ENCODE peak calls at places on chromosomes 16 and 17, in eight cellular contexts. K, W, G, M, V, R, B and N are unnamed samples.

GRCh38 chr16:35296962-35297653 is 1837.7 kb downstream of the TP53TG3F start:
- DNase-seq in V (no peak), R (no peak), B (no peak), W (no peak), M (no peak), G (no peak), K (no peak), N (no peak)

GRCh38 chr17:48335858-48336500 is 94.0 kb downstream of the SKAP1 start:
- DNase-seq in R (no peak), G (no peak), M (no peak), B (peak), V (peak), W (no peak), K (peak), N (no peak)

GRCh38 chr17:79036609-79037008 is 12.6 kb downstream of the C1QTNF1 start:
- DNase-seq in R (no peak), K (peak), G (no peak), W (no peak), M (no peak), B (peak), V (peak), N (no peak)

GRCh38 chr17:42623732-42624596 is 14.5 kb downstream of the TUBG1 start:
- DNase-seq in V (peak), G (no peak), M (no peak), W (no peak), K (no peak), R (no peak), B (no peak), N (no peak)

GRCh38 chr17:7228920-7229319 is 5.4 kb downstream of the DVL2 start:
- DNase-seq in K (no peak), G (no peak), B (no peak), M (no peak), R (no peak), W (no peak), V (no peak), N (no peak)

GRCh38 chr16:75011634-75012307 is 12.9 kb downstream of the ZNRF1 start:
- DNase-seq in W (no peak), R (no peak), B (no peak), G (no peak), V (peak), K (peak), M (no peak), N (no peak)

GRCh38 chr17:7903154-7904103 is 12.7 kb downstream of the RNF227 start:
- DNase-seq in K (no peak), B (no peak), M (no peak), G (no peak), V (no peak), W (no peak), R (no peak), N (no peak)

GRCh38 chr16:643050-643368 is 1.4 kb downstream of the MCRIP2 start:
- DNase-seq in B (no peak), K (no peak), M (no peak), W (no peak), V (no peak), G (no peak), R (no peak), N (no peak)

GRCh38 chr16:29774730-29775129 is 3.3 kb upstream of the ZG16 start:
- DNase-seq in B (no peak), W (no peak), V (no peak), G (no peak), K (no peak), M (no peak), R (no peak), N (no peak)

GRCh38 chr16:84396537-84397008 is 28.2 kb downstream of the ATP2C2 start:
- DNase-seq in R (no peak), V (peak), G (no peak), K (no peak), M (no peak), W (no peak), B (no peak), N (peak)

GRCh38 chr16:1899641-1900451 is 18.4 kb downstream of the HS3ST6 start:
- DNase-seq in M (no peak), W (no peak), V (no peak), R (no peak), G (no peak), B (no peak), K (no peak), N (peak)

GRCh38 chr16:52265446-52265861 is 281.5 kb downstream of the TOX3 start:
- DNase-seq in B (no peak), G (no peak), K (no peak), R (no peak), M (no peak), W (no peak), V (no peak), N (no peak)

GRCh38 chr16:49833796-49834195 is 22.1 kb downstream of the ZNF423 start:
- DNase-seq in W (no peak), V (no peak), G (no peak), K (no peak), M (peak), B (no peak), R (no peak), N (no peak)

GRCh38 chr16:90008708-90009145 is 10.5 kb downstream of the DBNDD1 start:
- DNase-seq in B (no peak), W (peak), G (no peak), R (no peak), K (no peak), M (no peak), V (no peak), N (no peak)

GRCh38 chr17:16649585-16649984 is 4.1 kb downstream of the ZNF624 start:
- DNase-seq in G (no peak), K (no peak), V (no peak), W (no peak), M (no peak), R (no peak), B (no peak), N (no peak)

GRCh38 chr17:35094902-35095301 is 24.8 kb downstream of the RAD51D start:
- DNase-seq in K (peak), G (no peak), M (no peak), B (no peak), R (no peak), V (peak), W (no peak), N (no peak)

GRCh38 chr17:10198509-10199249 is at the start of gene GAS7:
- DNase-seq in M (peak), V (no peak), R (no peak), G (peak), B (peak), K (peak), W (no peak), N (peak)

GRCh38 chr17:55926276-55926995 is 175.6 kb downstream of the PCTP start:
- DNase-seq in B (no peak), K (no peak), R (no peak), M (no peak), V (no peak), G (no peak), W (no peak), N (no peak)

GRCh38 chr16:75074920-75075687 is 41.5 kb downstream of the LDHD start:
- DNase-seq in R (peak), V (no peak), W (peak), G (no peak), K (no peak), M (no peak), B (no peak), N (peak)

GRCh38 chr17:40958086-40958953 is 8.4 kb downstream of the KRT39 start:
- DNase-seq in V (no peak), G (no peak), K (no peak), W (no peak), B (no peak), M (no peak), R (no peak), N (no peak)

GRCh38 chr16:53744449-53744848 is 40.5 kb downstream of the FTO start:
- DNase-seq in V (no peak), R (no peak), K (no peak), M (no peak), B (no peak), W (no peak), G (no peak), N (no peak)

GRCh38 chr16:10539256-10539655 is 41.1 kb downstream of the EMP2 start:
- DNase-seq in W (no peak), K (no peak), G (no peak), M (no peak), R (no peak), V (no peak), B (no peak), N (no peak)

GRCh38 chr16:3101018-3101840 is 2.1 kb upstream of the ZSCAN10 start:
- DNase-seq in R (no peak), M (no peak), W (no peak), B (peak), V (peak), G (no peak), K (no peak), N (no peak)